ENCODE peak calls at places on chromosome 3, in four cellular contexts. One of them, this sample, is unnamed.

GRCh38 chr3:10964537-10965167 is 27.9 kb upstream of the SLC6A1 start:
- DNase-seq in Panc1: no peak
- DNase-seq in ovary: no peak
- DNase-seq in fibroblast of mammary gland: peak; percentile 8
- DNase-seq in this sample: peak; percentile 23

GRCh38 chr3:178671261-178672191 is 135.3 kb downstream of the KCNMB2 start:
- DNase-seq in Panc1: no peak
- DNase-seq in ovary: no peak
- DNase-seq in fibroblast of mammary gland: peak; percentile 20
- DNase-seq in this sample: peak; percentile 77

GRCh38 chr3:468172-468571 is 271.6 kb downstream of the CHL1 start:
- DNase-seq in Panc1: peak; percentile 2
- DNase-seq in ovary: no peak
- DNase-seq in fibroblast of mammary gland: peak; percentile 6
- DNase-seq in this sample: no peak

GRCh38 chr3:42117175-42118008 is 26.2 kb downstream of the TRAK1 start:
- DNase-seq in Panc1: no peak
- DNase-seq in ovary: no peak
- DNase-seq in fibroblast of mammary gland: peak; percentile 67
- DNase-seq in this sample: peak; percentile 84

GRCh38 chr3:110738531-110738930 is 333.1 kb upstream of the NECTIN3 start:
- DNase-seq in Panc1: no peak
- DNase-seq in ovary: no peak
- DNase-seq in fibroblast of mammary gland: no peak
- DNase-seq in this sample: peak; percentile 20

GRCh38 chr3:124587053-124587408 is 143.2 kb upstream of the UMPS start:
- DNase-seq in Panc1: no peak
- DNase-seq in ovary: no peak
- DNase-seq in fibroblast of mammary gland: peak; percentile 24
- DNase-seq in this sample: no peak

GRCh38 chr3:64693031-64693430 is 5.2 kb upstream of the ADAMTS9 start:
- DNase-seq in Panc1: no peak
- DNase-seq in ovary: no peak
- DNase-seq in fibroblast of mammary gland: no peak
- DNase-seq in this sample: no peak

GRCh38 chr3:148902173-148902791 is 37.2 kb downstream of the CPA3 start:
- DNase-seq in Panc1: no peak
- DNase-seq in ovary: no peak
- DNase-seq in fibroblast of mammary gland: peak; percentile 64
- DNase-seq in this sample: peak; percentile 40

GRCh38 chr3:135215516-135215915 is 420.5 kb downstream of the EPHB1 start:
- DNase-seq in Panc1: no peak
- DNase-seq in ovary: no peak
- DNase-seq in fibroblast of mammary gland: peak; percentile 37
- DNase-seq in this sample: no peak

GRCh38 chr3:150248116-150248864 is 159.8 kb upstream of the TSC22D2 start:
- DNase-seq in Panc1: no peak
- DNase-seq in ovary: no peak
- DNase-seq in fibroblast of mammary gland: peak; percentile 48
- DNase-seq in this sample: peak; percentile 81

GRCh38 chr3:154786724-154787123 is 293.4 kb upstream of the MME start:
- DNase-seq in Panc1: no peak
- DNase-seq in ovary: no peak
- DNase-seq in fibroblast of mammary gland: peak; percentile 66
- DNase-seq in this sample: peak; percentile 55

GRCh38 chr3:72665701-72666443 is 182.4 kb downstream of the SHQ1 start:
- DNase-seq in Panc1: no peak
- DNase-seq in ovary: no peak
- DNase-seq in fibroblast of mammary gland: peak; percentile 32
- DNase-seq in this sample: peak; percentile 39

GRCh38 chr3:126465928-126466564 is 9.6 kb downstream of the ZXDC start:
- DNase-seq in Panc1: no peak
- DNase-seq in ovary: no peak
- DNase-seq in fibroblast of mammary gland: no peak
- DNase-seq in this sample: no peak

GRCh38 chr3:183551930-183552329 is 3.6 kb downstream of the KLHL6 start:
- DNase-seq in Panc1: no peak
- DNase-seq in ovary: no peak
- DNase-seq in fibroblast of mammary gland: no peak
- DNase-seq in this sample: no peak

GRCh38 chr3:32602206-32602605 is 31.5 kb upstream of the DYNC1LI1 start:
- DNase-seq in Panc1: no peak
- DNase-seq in ovary: no peak
- DNase-seq in fibroblast of mammary gland: no peak
- DNase-seq in this sample: no peak

GRCh38 chr3:46959169-46959515 is 17.4 kb downstream of the CCDC12 start:
- DNase-seq in Panc1: no peak
- DNase-seq in ovary: no peak
- DNase-seq in fibroblast of mammary gland: no peak
- DNase-seq in this sample: no peak

GRCh38 chr3:20072422-20072821 is 32.2 kb downstream of the KAT2B start:
- DNase-seq in Panc1: no peak
- DNase-seq in ovary: no peak
- DNase-seq in fibroblast of mammary gland: no peak
- DNase-seq in this sample: no peak

GRCh38 chr3:194086251-194087075 is 49.5 kb upstream of the HES1 start:
- DNase-seq in Panc1: no peak
- DNase-seq in ovary: no peak
- DNase-seq in fibroblast of mammary gland: no peak
- DNase-seq in this sample: no peak

GRCh38 chr3:29240248-29240647 is 40.6 kb upstream of the RBMS3 start:
- DNase-seq in Panc1: no peak
- DNase-seq in ovary: no peak
- DNase-seq in fibroblast of mammary gland: peak; percentile 44
- DNase-seq in this sample: peak; percentile 87

GRCh38 chr3:52872245-52872644 is 25.1 kb downstream of the STIMATE start:
- DNase-seq in Panc1: no peak
- DNase-seq in ovary: no peak
- DNase-seq in fibroblast of mammary gland: no peak
- DNase-seq in this sample: no peak

GRCh38 chr3:97350976-97351375 is 413.6 kb upstream of the ARL6 start:
- DNase-seq in Panc1: no peak
- DNase-seq in ovary: no peak
- DNase-seq in fibroblast of mammary gland: no peak
- DNase-seq in this sample: no peak

GRCh38 chr3:57545636-57546268 is 1.6 kb upstream of the DNAH12 start:
- DNase-seq in Panc1: no peak
- DNase-seq in ovary: peak; percentile 24
- DNase-seq in fibroblast of mammary gland: peak; percentile 51
- DNase-seq in this sample: peak; percentile 29

GRCh38 chr3:44584646-44585501 is at the start of gene ZNF660:
- DNase-seq in Panc1: no peak
- DNase-seq in ovary: peak; percentile 66
- DNase-seq in fibroblast of mammary gland: peak; percentile 62
- DNase-seq in this sample: peak; percentile 75

GRCh38 chr3:3998140-3998977 is 199.1 kb downstream of the LRRN1 start:
- DNase-seq in Panc1: peak; percentile 36
- DNase-seq in ovary: no peak
- DNase-seq in fibroblast of mammary gland: peak; percentile 5
- DNase-seq in this sample: peak; percentile 4

GRCh38 chr3:194117114-194117845 is 18.7 kb upstream of the HES1 start:
- DNase-seq in Panc1: no peak
- DNase-seq in ovary: no peak
- DNase-seq in fibroblast of mammary gland: no peak
- DNase-seq in this sample: no peak

GRCh38 chr3:12165909-12166308 is 7.2 kb upstream of the TIMP4 start:
- DNase-seq in Panc1: no peak
- DNase-seq in ovary: no peak
- DNase-seq in fibroblast of mammary gland: no peak
- DNase-seq in this sample: no peak

GRCh38 chr3:107710851-107711250 is 188.1 kb downstream of the BBX start:
- DNase-seq in Panc1: no peak
- DNase-seq in ovary: peak; percentile 55
- DNase-seq in fibroblast of mammary gland: peak; percentile 60
- DNase-seq in this sample: peak; percentile 47

GRCh38 chr3:174120997-174121396 is 723.5 kb downstream of the NLGN1 start:
- DNase-seq in Panc1: no peak
- DNase-seq in ovary: no peak
- DNase-seq in fibroblast of mammary gland: no peak
- DNase-seq in this sample: no peak
- TF ChIP-seq CTCF in Panc1: no peak
- TF ChIP-seq CTCF in ovary: no peak
- TF ChIP-seq CTCF in fibroblast of mammary gland: no peak
- TF ChIP-seq CTCF in this sample: no peak

DNA sequence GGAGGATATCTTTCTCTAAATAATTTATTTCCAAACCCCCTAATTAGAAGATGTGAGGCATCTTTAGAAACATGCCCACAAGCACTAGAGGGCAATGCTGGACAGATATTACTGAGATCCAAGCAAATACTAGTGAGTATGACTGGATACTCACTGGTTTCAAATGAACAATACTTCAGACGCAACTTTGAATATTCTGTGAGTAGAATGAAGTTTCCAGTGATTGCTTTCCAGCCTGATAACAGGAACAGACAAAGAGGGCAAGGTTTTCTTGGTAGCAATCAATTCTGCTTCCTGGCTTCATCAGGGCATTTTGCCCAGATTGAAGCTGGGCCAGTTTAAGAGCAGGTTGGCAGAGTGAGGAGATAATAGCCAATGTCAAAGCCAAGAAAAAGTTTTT is 442.6 kb upstream of the PDZRN3 start:
- DNase-seq in Panc1: no peak
- DNase-seq in ovary: no peak
- DNase-seq in fibroblast of mammary gland: peak; percentile 20
- DNase-seq in this sample: peak; percentile 11
- TF ChIP-seq CTCF in Panc1: no peak
- TF ChIP-seq CTCF in ovary: no peak
- TF ChIP-seq CTCF in fibroblast of mammary gland: peak; percentile 29
- TF ChIP-seq CTCF in this sample: peak; percentile 11

GRCh38 chr3:115822572-115822971 is 199.3 kb downstream of the GAP43 start:
- DNase-seq in Panc1: no peak
- DNase-seq in ovary: no peak
- DNase-seq in fibroblast of mammary gland: no peak
- DNase-seq in this sample: no peak
- TF ChIP-seq CTCF in Panc1: no peak
- TF ChIP-seq CTCF in ovary: no peak
- TF ChIP-seq CTCF in fibroblast of mammary gland: no peak
- TF ChIP-seq CTCF in this sample: no peak

GRCh38 chr3:129892857-129893615 is 475 bp downstream of the TMCC1 start:
- DNase-seq in Panc1: no peak
- DNase-seq in ovary: peak; percentile 68
- DNase-seq in fibroblast of mammary gland: peak; percentile 7
- DNase-seq in this sample: peak; percentile 9
- TF ChIP-seq CTCF in Panc1: no peak
- TF ChIP-seq CTCF in ovary: no peak
- TF ChIP-seq CTCF in fibroblast of mammary gland: no peak
- TF ChIP-seq CTCF in this sample: no peak

DNA sequence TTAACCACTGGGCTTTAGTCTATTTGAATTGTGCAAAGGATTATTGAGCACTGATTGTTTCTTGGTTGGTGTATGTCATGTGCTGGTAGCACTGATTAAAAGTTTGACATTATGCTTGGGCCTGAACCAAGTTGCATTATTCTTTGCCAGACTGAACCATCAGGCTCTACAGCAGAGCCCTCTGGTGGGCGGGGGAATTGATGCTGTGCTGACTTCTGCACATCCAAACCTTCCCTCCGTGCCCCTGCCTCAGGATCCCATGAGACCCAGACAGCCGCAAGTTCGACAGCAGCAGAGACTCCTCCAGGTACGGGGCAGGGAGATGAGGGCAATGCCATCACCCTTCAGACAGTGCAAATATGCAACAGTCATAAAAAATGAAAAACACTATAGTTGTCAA is 28.4 kb upstream of the P2RY12 start:
- DNase-seq in Panc1: no peak
- DNase-seq in ovary: no peak
- DNase-seq in fibroblast of mammary gland: no peak
- DNase-seq in this sample: no peak
- TF ChIP-seq CTCF in Panc1: peak; percentile 15
- TF ChIP-seq CTCF in ovary: no peak
- TF ChIP-seq CTCF in fibroblast of mammary gland: peak; percentile 14
- TF ChIP-seq CTCF in this sample: no peak

This sample was measured in fibroblast of pulmonary artery.